ENCODE peak calls at places on chromosomes 4 and X, in four cellular contexts. One of them, this sample, is unnamed.

GRCh38 chrX:97683256-97683655 is 799.5 kb downstream of the RPA4 start:
- DNase-seq in GM06990: no peak
- DNase-seq in IMR-90: no peak
- DNase-seq in prostate gland: no peak
- DNase-seq in this sample: no peak

GRCh38 chrX:40727599-40728252 is 7.6 kb downstream of the MED14 start:
- DNase-seq in GM06990: no peak
- DNase-seq in prostate gland: no peak
- DNase-seq in IMR-90: no peak
- DNase-seq in this sample: no peak

GRCh38 chrX:13764284-13764683 is 29.7 kb downstream of the OFD1 start:
- DNase-seq in GM06990: no peak
- DNase-seq in prostate gland: no peak
- DNase-seq in IMR-90: no peak
- DNase-seq in this sample: no peak

GRCh38 chrX:133544105-133544504 is 128.8 kb upstream of the GPC4 start:
- DNase-seq in GM06990: no peak
- DNase-seq in IMR-90: peak
- DNase-seq in prostate gland: no peak
- DNase-seq in this sample: no peak

GRCh38 chr4:1246901-1247810 is 1.8 kb downstream of the CTBP1 start:
- DNase-seq in IMR-90: no peak
- DNase-seq in prostate gland: peak
- DNase-seq in GM06990: peak
- DNase-seq in this sample: no peak

GRCh38 chr4:7132249-7132648 is 60.1 kb upstream of the SORCS2 start:
- DNase-seq in GM06990: no peak
- DNase-seq in prostate gland: no peak
- DNase-seq in IMR-90: no peak
- DNase-seq in this sample: no peak

GRCh38 chrX:69128573-69128972 is 36.7 kb downstream of the PJA1 start:
- DNase-seq in prostate gland: no peak
- DNase-seq in GM06990: no peak
- DNase-seq in IMR-90: no peak
- DNase-seq in this sample: peak

GRCh38 chr4:16123356-16124084 is 39.7 kb upstream of the PROM1 start:
- DNase-seq in prostate gland: no peak
- DNase-seq in GM06990: no peak
- DNase-seq in IMR-90: no peak
- DNase-seq in this sample: peak

GRCh38 chr4:138959421-138959820 is 56.2 kb upstream of the NOCT start:
- DNase-seq in IMR-90: peak
- DNase-seq in prostate gland: no peak
- DNase-seq in GM06990: no peak
- DNase-seq in this sample: no peak

This sample was measured in thyroid gland.